ENCODE peak calls at places on chromosome X, in seven cellular contexts. X is suprapubic skin, T is tibial nerve, C is A549, F is stomach, Q is sigmoid colon, D is HepG2. A is an unnamed sample.

GRCh38 chrX:116318672-116319071 is 117.7 kb upstream of the SLC6A14 start:
- DNase-seq in Q (no peak), C (no peak), X (no peak), T (no peak), F (peak), D (no peak), A (no peak)

GRCh38 chrX:134547047-134547679 is 87.2 kb downstream of the HPRT1 start:
- DNase-seq in Q (no peak), T (no peak), F (no peak), X (no peak), D (no peak), C (peak), A (no peak)

GRCh38 chrX:10900585-10901289 is 210.4 kb upstream of the HCCS start:
- DNase-seq in D (peak), C (peak), Q (no peak), T (no peak), F (no peak), X (no peak), A (no peak)

GRCh38 chrX:103211012-103211715 is 3.7 kb upstream of the BEX4 start:
- DNase-seq in C (peak), D (peak), F (peak), T (peak), X (no peak), Q (peak), A (peak)

GRCh38 chrX:34130501-34130900 is 1.6 kb downstream of the FAM47A start:
- DNase-seq in X (no peak), D (no peak), T (no peak), C (no peak), F (no peak), Q (no peak), A (no peak)

GRCh38 chrX:2837961-2838360 is 9.2 kb downstream of the GYG2 start:
- DNase-seq in X (no peak), D (no peak), F (no peak), Q (no peak), C (no peak), T (no peak), A (no peak)

GRCh38 chrX:115679460-115679859 is 118.5 kb downstream of the PLS3 start:
- DNase-seq in T (no peak), X (no peak), F (no peak), C (peak), D (peak), Q (no peak), A (no peak)

GRCh38 chrX:84487365-84488353 is 14.6 kb downstream of the HDX start:
- DNase-seq in Q (no peak), C (no peak), D (no peak), F (no peak), X (no peak), T (no peak), A (no peak)

GRCh38 chrX:101485212-101486064 is at the start of gene ARMCX4:
- DNase-seq in C (no peak), F (peak), X (peak), Q (peak), T (no peak), D (no peak), A (peak)

GRCh38 chrX:110086916-110087484 is 84.1 kb downstream of the TMEM164 start:
- DNase-seq in F (no peak), Q (no peak), T (no peak), C (peak), D (peak), X (no peak), A (no peak)

GRCh38 chrX:2928583-2929434 is at the start of gene ARSD:
- DNase-seq in D (peak), Q (peak), X (peak), F (peak), T (peak), C (peak), A (peak)

GRCh38 chrX:16212436-16212835 is 45.2 kb downstream of the MAGEB17 start:
- DNase-seq in X (no peak), C (no peak), T (no peak), Q (no peak), F (no peak), D (peak), A (no peak)

GRCh38 chrX:2608638-2609430 is 82.3 kb upstream of the CD99 start:
- DNase-seq in F (peak), C (peak), X (peak), Q (peak), T (peak), D (peak), A (peak)

GRCh38 chrX:118977424-118977823 is 3.0 kb downstream of the LONRF3 start:
- DNase-seq in X (no peak), Q (no peak), D (no peak), F (no peak), T (no peak), C (no peak), A (no peak)

GRCh38 chrX:105267167-105267566 is 46.7 kb upstream of the TEX13A start:
- DNase-seq in X (no peak), C (no peak), D (no peak), Q (no peak), T (no peak), F (no peak), A (no peak)

GRCh38 chrX:42384956-42385355 is 393.0 kb downstream of the PPP1R2C start:
- DNase-seq in F (no peak), X (no peak), T (no peak), Q (no peak), D (no peak), C (no peak), A (no peak)

GRCh38 chrX:97027384-97027922 is 143.7 kb downstream of the RPA4 start:
- DNase-seq in T (no peak), F (no peak), C (no peak), X (no peak), D (peak), Q (no peak), A (no peak)

GRCh38 chrX:69158166-69159040 is 6.8 kb downstream of the PJA1 start:
- DNase-seq in F (peak), X (no peak), T (peak), C (peak), Q (peak), D (peak), A (peak)

GRCh38 chrX:113202601-113203000 is 362.0 kb upstream of the AMOT start:
- DNase-seq in D (no peak), T (no peak), Q (no peak), X (no peak), F (no peak), C (no peak), A (no peak)

GRCh38 chrX:124127496-124127895 is 166.0 kb downstream of the STAG2 start:
- DNase-seq in D (no peak), F (no peak), T (no peak), X (no peak), Q (no peak), C (peak), A (no peak)

GRCh38 chrX:17456526-17456925 is 81.5 kb downstream of the NHS start:
- DNase-seq in D (no peak), C (no peak), Q (no peak), X (no peak), F (no peak), T (no peak), A (no peak)

GRCh38 chrX:69389221-69389620 is 114.9 kb upstream of the NALF2 start:
- DNase-seq in T (no peak), F (no peak), X (no peak), D (no peak), Q (no peak), C (no peak), A (no peak)

GRCh38 chrX:118652717-118653116 is 74.7 kb upstream of the IL13RA1 start:
- DNase-seq in D (no peak), Q (no peak), F (peak), C (no peak), T (no peak), X (no peak), A (no peak)

GRCh38 chrX:118978451-118978850 is 4.0 kb downstream of the LONRF3 start:
- DNase-seq in C (no peak), F (no peak), X (no peak), D (no peak), Q (no peak), T (no peak), A (no peak)

GRCh38 chrX:107710617-107711391 is 64.8 kb downstream of the TSC22D3 start:
- DNase-seq in X (no peak), C (peak), D (peak), F (no peak), Q (peak), T (peak), A (peak)
- H3K4me3 ChIP-seq in X (peak), C (no peak), D (no peak), F (no peak), Q (no peak), T (no peak), A (no peak)

DNA sequence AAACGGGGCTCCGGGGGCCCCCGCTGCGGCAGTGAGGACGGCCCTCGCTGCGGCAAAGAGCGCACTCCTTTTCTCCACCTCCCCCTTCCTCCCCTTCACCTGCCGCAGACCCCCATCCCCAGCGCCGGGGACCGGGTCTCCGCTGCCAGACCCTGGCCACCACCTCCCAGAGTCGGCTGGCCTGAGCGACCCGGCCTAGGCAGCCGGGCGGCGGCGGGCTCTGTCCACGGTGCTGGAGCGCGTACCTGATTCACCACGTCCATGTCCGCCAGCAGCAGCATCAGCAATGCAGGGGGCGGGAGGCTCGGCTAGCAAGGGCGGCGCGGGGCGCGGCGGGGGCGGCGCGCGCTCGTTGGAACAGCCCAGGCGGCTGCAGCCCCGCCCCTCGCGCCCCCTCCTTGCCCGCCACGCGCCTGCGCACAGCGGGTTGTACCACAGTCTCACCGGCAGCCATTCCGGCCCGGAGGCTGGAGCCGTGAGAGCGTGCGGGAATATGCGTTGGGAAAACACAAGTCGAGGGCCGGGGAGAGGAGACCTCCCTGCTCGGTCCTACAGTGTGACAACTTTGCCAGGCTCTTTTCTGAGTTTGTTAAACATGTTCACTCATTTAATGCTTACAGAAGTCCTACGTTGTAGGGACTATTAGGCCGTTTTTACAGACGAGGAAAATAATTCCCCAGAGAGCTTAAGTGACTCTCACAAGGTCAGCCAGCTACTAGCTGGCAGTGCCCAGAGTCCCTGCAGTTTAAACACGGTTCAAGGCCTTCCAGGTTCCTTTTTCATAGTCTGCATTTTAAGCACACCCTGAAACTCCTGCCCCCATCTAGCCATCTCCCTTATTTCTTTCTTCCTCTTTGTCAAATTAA is at the start of gene SYP:
- DNase-seq in D (peak), Q (peak), C (peak), F (peak), X (peak), T (peak), A (peak)
- TF ChIP-seq EP300 in D (no peak), Q (no peak), C (no peak), F (no peak), X (no peak), T (peak), A (no peak)

DNA sequence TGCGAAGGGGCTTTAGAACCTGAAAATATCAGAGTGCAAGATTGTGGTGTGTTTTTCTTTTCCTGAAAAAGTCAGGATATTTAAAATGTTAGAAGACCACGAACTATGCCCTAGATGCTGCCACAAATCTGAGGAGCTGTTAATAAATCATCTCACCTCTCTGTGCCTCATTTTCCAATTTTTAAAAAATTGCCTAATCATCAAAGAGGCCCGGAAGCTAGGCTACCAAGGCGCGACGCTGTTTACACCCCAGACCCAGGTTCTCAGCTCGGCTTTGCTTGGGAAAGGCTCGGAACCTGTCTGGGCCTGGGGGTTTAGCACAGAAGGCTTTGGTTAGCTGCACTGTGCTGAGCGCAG is 409.6 kb downstream of the BCOR start:
- DNase-seq in Q (no peak), X (no peak), C (no peak), F (no peak), D (no peak), T (no peak), A (no peak)
- H3K4me3 ChIP-seq in Q (peak), X (peak), C (peak), F (peak), D (peak), T (peak), A (no peak)

GRCh38 chrX:154802838-154803410 is 2.4 kb downstream of the MPP1 start:
- DNase-seq in C (no peak), Q (no peak), T (no peak), F (no peak), D (no peak), X (no peak), A (no peak)

GRCh38 chrX:154804564-154804956 is 725 bp downstream of the MPP1 start:
- DNase-seq in F (no peak), C (no peak), T (no peak), X (no peak), D (no peak), Q (no peak), A (no peak)

GRCh38 chrX:154805696-154806091 is 409 bp upstream of the MPP1 start:
- DNase-seq in T (no peak), D (no peak), Q (no peak), C (no peak), X (no peak), F (no peak), A (no peak)

GRCh38 chrX:154806837-154807501 is 1.7 kb upstream of the MPP1 start:
- DNase-seq in X (no peak), C (no peak), T (no peak), D (no peak), F (no peak), Q (no peak), A (no peak)

DNA sequence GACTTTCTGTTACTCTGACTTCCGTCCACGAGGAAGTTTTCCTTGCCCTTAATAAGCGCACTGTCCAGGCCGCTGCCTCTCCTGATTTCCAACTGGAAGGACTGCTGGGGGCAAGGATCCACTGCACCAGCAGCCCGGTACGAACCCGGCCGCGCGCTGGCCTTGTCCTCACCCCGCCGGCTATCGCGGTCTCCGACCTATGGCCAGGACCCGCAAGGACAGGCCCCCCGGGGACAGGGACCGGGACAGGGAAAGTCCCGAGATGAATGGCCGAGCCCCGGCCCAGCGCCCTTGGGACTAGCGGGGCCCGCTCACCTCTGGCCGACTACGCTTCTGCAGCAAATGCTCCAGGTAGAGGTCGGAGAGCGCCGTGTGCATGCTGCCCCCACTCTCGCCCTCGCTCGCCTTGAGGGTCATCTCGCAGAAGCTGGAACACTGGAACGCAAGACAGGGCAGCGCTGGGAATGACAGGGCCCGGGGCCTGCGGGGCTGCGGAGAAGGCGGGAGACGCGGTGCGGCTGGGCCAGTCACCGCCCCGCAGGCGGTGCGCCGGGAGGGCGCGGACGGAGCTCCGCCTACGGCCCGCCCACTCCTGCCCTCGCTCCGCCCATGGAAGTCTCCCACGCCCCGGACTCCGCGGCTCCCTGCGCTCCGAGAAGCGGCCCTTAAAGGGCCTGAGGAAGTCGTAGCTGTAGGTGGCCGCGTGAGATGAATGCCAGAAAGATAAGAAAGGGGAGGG is at the start of gene MPP1:
- DNase-seq in T (peak), X (peak), F (peak), Q (peak), C (peak), D (no peak), A (peak)
- TF ChIP-seq EP300 in T (peak), X (no peak), F (no peak), Q (no peak), C (no peak), D (no peak), A (no peak)

GRCh38 chrX:23334536-23334870 is at the start of gene PTCHD1:
- DNase-seq in Q (no peak), T (no peak), C (no peak), D (no peak), X (no peak), F (no peak), A (no peak)

GRCh38 chrX:23333842-23334535 is 660 bp upstream of the PTCHD1 start:
- DNase-seq in F (no peak), D (no peak), T (no peak), Q (peak), C (no peak), X (no peak), A (peak)

GRCh38 chrX:23331701-23332100 is 2.9 kb upstream of the PTCHD1 start:
- DNase-seq in F (no peak), Q (no peak), X (no peak), D (no peak), T (no peak), C (no peak), A (no peak)

GRCh38 chrX:23332101-23332887 is 2.4 kb upstream of the PTCHD1 start:
- DNase-seq in F (no peak), D (no peak), X (no peak), T (no peak), Q (no peak), C (no peak), A (peak)

DNA sequence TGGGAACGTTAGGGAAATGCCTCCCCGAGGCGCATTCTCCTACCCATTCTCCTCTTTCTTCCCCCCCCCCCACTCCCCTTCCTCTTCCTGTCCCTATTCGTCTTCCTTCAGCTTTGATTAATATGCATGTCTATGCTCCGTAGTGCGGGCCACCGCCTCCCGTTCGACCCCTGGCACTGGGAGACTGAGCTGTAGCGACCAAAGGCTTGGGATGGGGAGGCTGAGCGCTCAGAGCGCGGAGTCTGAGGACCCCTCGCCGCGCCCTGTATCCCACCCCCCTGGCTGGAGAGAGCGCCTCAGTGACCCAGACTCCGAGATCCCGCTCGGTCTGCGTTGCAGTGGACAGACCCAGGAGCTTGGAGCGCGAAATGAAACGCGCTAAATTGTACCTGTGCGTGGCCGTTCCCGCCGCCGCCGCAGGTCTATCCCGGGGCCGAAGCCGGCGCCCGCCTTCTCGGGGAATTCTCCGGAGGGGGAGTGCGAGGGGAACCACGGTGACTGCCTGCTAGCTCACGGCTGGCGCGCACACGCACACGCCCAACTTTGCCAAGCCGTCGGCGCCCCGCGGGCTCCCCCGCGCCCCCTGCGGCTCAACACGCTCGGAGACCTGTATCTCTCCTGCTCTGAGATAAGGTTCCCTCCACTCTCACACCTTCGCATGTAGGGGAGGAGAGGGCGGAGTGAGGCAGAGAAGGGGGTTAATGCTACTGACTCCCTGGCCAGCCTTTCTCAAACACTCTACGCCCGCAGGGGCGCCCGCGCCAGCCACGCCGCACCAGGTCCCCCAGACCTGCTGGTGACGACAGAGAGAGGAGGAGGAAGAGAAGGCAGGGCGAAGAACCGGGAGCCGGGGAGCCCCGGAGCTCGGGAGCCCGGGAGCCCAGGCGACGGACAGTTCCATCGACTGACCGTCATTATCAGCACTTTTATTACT is 1.5 kb upstream of the PTCHD1 start:
- DNase-seq in Q (no peak), T (no peak), X (no peak), C (no peak), F (no peak), D (no peak), A (peak)
- H3K4me3 ChIP-seq in Q (peak), T (no peak), X (peak), C (peak), F (peak), D (no peak), A (no peak)

GRCh38 chrX:111376897-111377601 is 34.9 kb downstream of the DCX start:
- DNase-seq in Q (no peak), F (no peak), D (no peak), X (no peak), C (no peak), T (no peak), A (no peak)
- TF ChIP-seq EP300 in Q (no peak), F (no peak), D (no peak), X (no peak), C (no peak), T (no peak), A (no peak)

GRCh38 chrX:79138658-79139241 is 5.7 kb upstream of the GPR174 start:
- DNase-seq in C (no peak), D (no peak), T (no peak), Q (no peak), F (no peak), X (no peak), A (peak)
- H3K4me3 ChIP-seq in C (no peak), D (no peak), T (no peak), Q (no peak), F (no peak), X (no peak), A (no peak)

GRCh38 chrX:5648941-5649568 is 579.6 kb downstream of the NLGN4X start:
- DNase-seq in Q (no peak), D (no peak), T (no peak), X (no peak), F (no peak), C (no peak), A (no peak)

GRCh38 chrX:5644786-5645185 is 583.9 kb downstream of the NLGN4X start:
- DNase-seq in T (no peak), C (no peak), F (no peak), X (no peak), Q (no peak), D (no peak), A (no peak)

GRCh38 chrX:5650904-5651303 is 577.8 kb downstream of the NLGN4X start:
- DNase-seq in D (no peak), X (no peak), C (no peak), F (no peak), Q (no peak), T (no peak), A (no peak)

GRCh38 chrX:5646818-5647217 is 581.8 kb downstream of the NLGN4X start:
- DNase-seq in D (no peak), Q (no peak), C (no peak), X (no peak), F (no peak), T (no peak), A (peak)
- TF ChIP-seq EP300 in D (no peak), Q (no peak), C (no peak), X (no peak), F (no peak), T (no peak), A (no peak)